ENCODE peak calls at places on chromosomes 1 and 21, in four cellular contexts. One of them, this sample, is unnamed.

GRCh38 chr1:88612299-88612698 is 71.8 kb upstream of the PKN2 start:
- DNase-seq in A549: no peak
- DNase-seq in heart right ventricle: no peak
- DNase-seq in adipocyte: no peak
- DNase-seq in this sample: no peak

GRCh38 chr1:47424336-47424982 is 8.4 kb downstream of the FOXE3 start:
- DNase-seq in A549: peak
- DNase-seq in heart right ventricle: no peak
- DNase-seq in adipocyte: peak
- DNase-seq in this sample: peak

GRCh38 chr1:31595836-31596736 is 19.8 kb downstream of the TINAGL1 start:
- DNase-seq in A549: no peak
- DNase-seq in heart right ventricle: peak
- DNase-seq in adipocyte: no peak
- DNase-seq in this sample: no peak

GRCh38 chr1:16067127-16067768 is 6.2 kb downstream of the FAM131C start:
- DNase-seq in A549: peak
- DNase-seq in heart right ventricle: no peak
- DNase-seq in adipocyte: no peak
- DNase-seq in this sample: no peak

GRCh38 chr1:206703647-206704046 is 18.9 kb downstream of the MAPKAPK2 start:
- DNase-seq in A549: no peak
- DNase-seq in heart right ventricle: no peak
- DNase-seq in adipocyte: no peak
- DNase-seq in this sample: no peak

GRCh38 chr1:92848201-92848600 is 16.4 kb downstream of the RPL5 start:
- DNase-seq in A549: no peak
- DNase-seq in heart right ventricle: no peak
- DNase-seq in adipocyte: no peak
- DNase-seq in this sample: no peak

GRCh38 chr1:206037521-206037920 is 13.8 kb upstream of the CTSE start:
- DNase-seq in A549: no peak
- DNase-seq in heart right ventricle: no peak
- DNase-seq in adipocyte: no peak
- DNase-seq in this sample: no peak

GRCh38 chr21:34073749-34074282 is 438 bp downstream of the MRPS6 start:
- DNase-seq in A549: no peak
- DNase-seq in heart right ventricle: no peak
- DNase-seq in adipocyte: peak
- DNase-seq in this sample: peak

GRCh38 chr1:57232500-57232899 is 191.4 kb downstream of the DAB1 start:
- DNase-seq in A549: no peak
- DNase-seq in heart right ventricle: no peak
- DNase-seq in adipocyte: no peak
- DNase-seq in this sample: peak

GRCh38 chr1:18764362-18764761 is 95.1 kb downstream of the TAS1R2 start:
- DNase-seq in A549: no peak
- DNase-seq in heart right ventricle: no peak
- DNase-seq in adipocyte: no peak
- DNase-seq in this sample: no peak

This sample was measured in ACHN.